ENCODE peak calls at places on chromosome 18, in six cellular contexts. I is neural progenitor cell, M is mucosa of descending colon, Q is PC-9, G is tibial artery, A is Peyer's patch. Y is an unnamed sample.

GRCh38 chr18:54149078-54149697 is 75.3 kb downstream of the MBD2 start:
- DNase-seq in Q (peak; percentile 91), G (peak; percentile 32), I (no peak), M (no peak), A (no peak), Y (peak; percentile 96)

GRCh38 chr18:67072789-67073188 is 443.7 kb downstream of the DSEL start:
- DNase-seq in I (no peak), Q (no peak), M (no peak), A (no peak), G (no peak), Y (no peak)

GRCh38 chr18:39773656-39774055 is 2181.4 kb upstream of the PIK3C3 start:
- DNase-seq in G (no peak), M (no peak), I (no peak), Q (no peak), A (no peak), Y (no peak)

GRCh38 chr18:39500320-39500719 is 1934.7 kb upstream of the CELF4 start:
- DNase-seq in A (no peak), Q (no peak), G (no peak), I (peak; percentile 50), M (no peak), Y (no peak)

GRCh38 chr18:45509535-45509934 is 105.7 kb upstream of the SLC14A2 start:
- DNase-seq in Q (no peak), G (no peak), I (no peak), M (no peak), A (no peak), Y (no peak)

GRCh38 chr18:60471652-60472051 is 99.1 kb upstream of the MC4R start:
- DNase-seq in Q (no peak), M (no peak), I (no peak), A (no peak), G (no peak), Y (peak; percentile 46)

GRCh38 chr18:37574113-37574512 is 8.5 kb upstream of the CELF4 start:
- DNase-seq in I (no peak), Q (no peak), G (no peak), A (no peak), M (no peak), Y (no peak)

GRCh38 chr18:1049173-1049572 is 144.5 kb downstream of the ADCYAP1 start:
- DNase-seq in G (no peak), A (no peak), M (no peak), I (no peak), Q (no peak), Y (no peak)

GRCh38 chr18:12076424-12077140 is 17.1 kb upstream of the ANKRD62 start:
- DNase-seq in Q (no peak), A (no peak), M (no peak), G (no peak), I (peak; percentile 86), Y (no peak)

GRCh38 chr18:72830109-72830508 is 37.7 kb downstream of the NETO1 start:
- DNase-seq in G (no peak), A (no peak), M (no peak), Q (no peak), I (peak; percentile 79), Y (no peak)

GRCh38 chr18:25080988-25081387 is 271.0 kb downstream of the ZNF521 start:
- DNase-seq in G (no peak), M (no peak), Q (no peak), A (no peak), I (no peak), Y (no peak)

GRCh38 chr18:44241041-44241440 is 439.6 kb upstream of the SETBP1 start:
- DNase-seq in M (no peak), I (no peak), Q (no peak), G (no peak), A (no peak), Y (no peak)

GRCh38 chr18:27073404-27073830 is 111.7 kb downstream of the CHST9 start:
- DNase-seq in G (no peak), Q (no peak), I (no peak), A (no peak), M (no peak), Y (no peak)

GRCh38 chr18:76491436-76491800 is 3.6 kb downstream of the ZNF516 start:
- DNase-seq in M (peak; percentile 90), Q (peak; percentile 49), I (peak; percentile 83), G (peak; percentile 62), A (peak; percentile 71), Y (peak; percentile 55)

GRCh38 chr18:45167631-45168225 is 447.5 kb upstream of the SLC14A2 start:
- DNase-seq in A (no peak), G (no peak), M (no peak), Q (no peak), I (no peak), Y (peak; percentile 79)

GRCh38 chr18:31101148-31102019 is 837 bp downstream of the DSC2 start:
- DNase-seq in Q (no peak), A (no peak), G (peak; percentile 57), M (peak; percentile 83), I (peak; percentile 85), Y (no peak)

GRCh38 chr18:41745166-41746049 is 209.6 kb upstream of the PIK3C3 start:
- DNase-seq in Q (peak; percentile 45), G (no peak), I (peak; percentile 83), A (no peak), M (peak; percentile 31), Y (peak; percentile 41)
- H3K4me3 ChIP-seq in Q (no peak overlapping the region), G (no peak overlapping the region), I (peak overlapping the region; percentile 22), A (no peak overlapping the region), M (no peak overlapping the region), Y (no peak overlapping the region)

DNA sequence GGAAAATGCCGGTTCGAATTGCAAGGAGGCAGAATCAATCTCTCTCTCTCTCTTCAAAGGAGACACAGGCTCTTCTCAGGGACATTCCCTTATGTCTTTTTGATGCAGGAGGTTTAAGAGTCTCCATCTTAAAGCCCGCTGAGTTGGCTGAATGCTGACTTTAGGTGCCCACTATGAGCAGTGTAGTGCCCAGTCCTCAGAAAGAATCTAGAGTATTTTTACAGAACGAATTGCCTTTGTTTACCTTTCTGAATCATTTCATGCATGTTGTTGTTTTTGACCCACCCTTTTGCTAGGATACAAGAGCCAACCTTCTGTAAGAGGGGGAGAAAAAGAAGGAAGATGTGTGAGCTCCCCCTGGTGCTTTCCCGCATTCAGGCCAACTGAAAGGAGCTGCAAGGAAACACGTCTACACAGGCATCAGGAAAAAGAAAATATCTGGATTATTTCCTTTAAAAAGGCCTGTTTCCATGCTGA is 193.5 kb upstream of the TCF4 start:
- DNase-seq in I (peak; percentile 72), M (no peak), A (no peak), G (no peak), Q (peak; percentile 41), Y (peak; percentile 75)
- TF ChIP-seq CTCF in I (peak; percentile 80), M (no peak), A (peak; percentile 17), G (peak; percentile 38), Q (peak; percentile 47), Y (peak; percentile 92)

GRCh38 chr18:2874765-2875164 is 28.0 kb downstream of the EMILIN2 start:
- DNase-seq in G (no peak), Q (no peak), I (no peak), A (no peak), M (no peak), Y (no peak)
- H3K4me3 ChIP-seq in G (no peak overlapping the region), Q (no peak overlapping the region), I (no peak overlapping the region), A (no peak overlapping the region), M (no peak overlapping the region), Y (no peak overlapping the region)

DNA sequence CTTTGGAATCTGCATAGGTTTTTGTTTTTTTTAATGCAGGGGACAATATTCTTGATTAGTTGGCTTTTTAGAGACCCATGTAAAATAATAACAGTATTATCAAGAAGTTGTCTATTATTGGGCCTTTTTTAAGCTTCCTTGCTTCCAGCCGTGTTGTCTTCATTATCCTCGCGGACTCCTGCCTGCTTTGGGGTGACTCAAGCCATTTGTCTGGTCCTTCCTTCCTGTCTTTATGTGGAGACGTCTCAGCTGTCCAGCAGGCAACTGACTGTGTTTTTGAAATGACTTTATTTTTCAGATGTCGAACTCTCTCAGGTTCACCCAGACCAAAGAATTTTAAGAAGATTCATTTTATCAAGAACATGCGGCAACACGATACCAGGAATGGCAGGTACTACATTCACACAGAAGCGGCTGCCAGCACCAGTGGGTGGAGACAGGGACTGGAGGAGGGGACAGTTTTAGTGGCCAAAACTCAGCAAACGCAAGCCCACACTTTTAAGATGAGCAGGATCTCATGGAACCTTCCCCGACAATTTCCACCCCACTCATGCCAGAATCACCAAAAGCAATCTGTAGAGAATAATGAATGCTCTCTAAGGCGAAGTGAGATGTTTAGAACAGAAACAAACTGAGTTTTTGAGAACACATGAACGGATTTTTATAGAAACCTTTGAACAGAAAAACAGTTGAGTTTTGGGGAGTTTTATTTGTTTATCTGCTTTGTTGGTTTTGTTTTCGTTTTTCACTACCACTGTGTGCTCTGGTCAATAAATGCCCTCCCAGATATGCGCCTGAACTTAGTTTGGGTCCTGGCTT is 59.1 kb downstream of the CABLES1 start:
- DNase-seq in Q (no peak), M (no peak), G (no peak), A (no peak), I (no peak), Y (peak; percentile 54)
- TF ChIP-seq CTCF in Q (no peak), M (no peak), G (no peak), A (no peak), I (no peak), Y (no peak)

GRCh38 chr18:34159691-34160185 is 65.0 kb downstream of the NOL4 start:
- DNase-seq in A (no peak), G (no peak), M (peak; percentile 28), I (no peak), Q (no peak), Y (no peak)
- H3K4me3 ChIP-seq in A (no peak overlapping the region), G (peak overlapping the region; percentile 50), M (no peak overlapping the region), I (peak overlapping the region; percentile 54), Q (no peak overlapping the region), Y (peak overlapping the region; percentile 55)

GRCh38 chr18:48022531-48023330 is 92.3 kb upstream of the SMAD2 start:
- DNase-seq in Q (peak; percentile 71), M (no peak), A (no peak), G (no peak), I (peak; percentile 91), Y (peak; percentile 32)

GRCh38 chr18:48024891-48025660 is 94.6 kb upstream of the SMAD2 start:
- DNase-seq in A (no peak), Q (no peak), G (no peak), I (no peak), M (no peak), Y (no peak)

GRCh38 chr18:48022021-48022420 is 91.6 kb upstream of the SMAD2 start:
- DNase-seq in M (no peak), A (no peak), G (no peak), Q (no peak), I (no peak), Y (no peak)

GRCh38 chr18:48023334-48024008 is 93.0 kb upstream of the SMAD2 start:
- DNase-seq in A (no peak), I (peak; percentile 73), M (no peak), Q (peak; percentile 65), G (no peak), Y (peak; percentile 54)

DNA sequence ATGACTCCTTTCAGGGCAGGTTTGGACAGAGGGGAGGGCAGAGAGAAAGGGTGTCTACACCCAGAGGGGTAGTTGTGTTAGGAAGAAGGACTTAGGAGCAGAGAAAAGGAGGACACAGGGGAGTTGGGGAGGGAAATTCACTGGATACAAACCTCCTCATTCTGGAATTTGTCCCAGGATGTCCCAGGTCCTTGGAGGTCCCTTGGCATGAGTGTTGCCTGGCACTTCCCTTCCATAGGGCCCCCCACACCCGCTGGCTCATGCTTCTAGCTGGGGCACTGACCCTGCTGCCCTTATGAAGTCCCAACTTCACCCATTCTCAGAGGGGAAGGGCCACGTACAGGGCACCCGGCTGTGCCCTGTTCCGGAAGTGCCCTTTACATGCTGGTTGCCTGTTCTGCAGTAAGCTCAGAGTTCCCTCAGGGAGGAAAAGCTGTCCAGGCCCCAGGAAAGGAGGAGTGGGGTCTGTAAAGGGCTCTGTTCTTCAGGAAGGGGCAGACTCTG is 93.6 kb upstream of the SMAD2 start:
- DNase-seq in G (no peak), Q (no peak), I (no peak), A (no peak), M (no peak), Y (no peak)
- TF ChIP-seq CTCF in G (no peak), Q (peak; percentile 3), I (no peak), A (no peak), M (no peak), Y (no peak)

GRCh38 chr18:79395761-79396404 is at the start of gene NFATC1:
- DNase-seq in M (peak; percentile 71), I (peak; percentile 89), A (peak; percentile 60), Q (no peak), G (peak; percentile 81), Y (peak; percentile 27)
- H3K4me3 ChIP-seq in M (no peak within 1 kb of the TSS), I (peak within 1 kb of the TSS; percentile 55), A (peak within 1 kb of the TSS; percentile 60), Q (peak within 1 kb of the TSS; percentile 57), G (peak within 1 kb of the TSS; percentile 60), Y (peak within 1 kb of the TSS; percentile 30)

Y was measured in brain microvascular endothelial cell.